ENCODE peak calls at places on chromosomes 16 and 17, in four cellular contexts. V is GM12878, E is HL-60, F is K562. R is an unnamed sample.

GRCh38 chr17:62720126-62720850 is 87.8 kb downstream of the MARCHF10 start:
- DNase-seq in F (peak; percentile 46), V (peak; percentile 33), E (no peak), R (no peak)

GRCh38 chr16:88468289-88469129 is 15.4 kb downstream of the ZFPM1 start:
- DNase-seq in E (no peak), F (peak; percentile 92), V (no peak), R (no peak)

GRCh38 chr17:7404737-7405412 is 978 bp upstream of the TMEM256 start:
- DNase-seq in F (no peak), V (no peak), E (no peak), R (no peak)

GRCh38 chr17:7393613-7394451 is 493 bp downstream of the PLSCR3 start:
- DNase-seq in F (peak; percentile 52), V (no peak), E (no peak), R (no peak)

GRCh38 chr17:18981642-18982424 is 22.7 kb downstream of the FAM83G start:
- DNase-seq in E (no peak), F (peak; percentile 75), V (no peak), R (no peak)

GRCh38 chr16:73142069-73142880 is 94.3 kb upstream of the ZFHX3 start:
- DNase-seq in F (no peak), E (no peak), V (no peak), R (no peak)

GRCh38 chr17:43823350-43824084 is 9.4 kb downstream of the MPP3 start:
- DNase-seq in V (no peak), E (no peak), F (no peak), R (no peak)

GRCh38 chr17:56771975-56772374 is 61.7 kb downstream of the C17orf67 start:
- DNase-seq in F (no peak), V (no peak), E (no peak), R (no peak)

GRCh38 chr17:39517224-39517623 is 55.9 kb downstream of the CDK12 start:
- DNase-seq in V (no peak), E (no peak), F (no peak), R (no peak)

GRCh38 chr16:85306793-85307551 is 194.7 kb upstream of the CIBAR2 start:
- DNase-seq in V (no peak), E (no peak), F (no peak), R (no peak)

GRCh38 chr17:67441052-67441738 is 64.1 kb downstream of the PITPNC1 start:
- DNase-seq in E (no peak), F (no peak), V (no peak), R (no peak)

GRCh38 chr17:68740555-68741447 is 139.6 kb upstream of the FAM20A start:
- DNase-seq in V (no peak), F (no peak), E (no peak), R (no peak)

GRCh38 chr17:59001158-59001814 is 105.4 kb downstream of the TRIM37 start:
- DNase-seq in E (peak; percentile 78), F (peak; percentile 40), V (peak; percentile 88), R (peak; percentile 39)

GRCh38 chr17:53630115-53630514 is 192.6 kb upstream of the KIF2B start:
- DNase-seq in V (no peak), E (no peak), F (no peak), R (no peak)

GRCh38 chr17:72470338-72471133 is 349.7 kb downstream of the SOX9 start:
- DNase-seq in F (no peak), E (no peak), V (no peak), R (no peak)

GRCh38 chr16:22977294-22977697 is 163.3 kb downstream of the HS3ST2 start:
- DNase-seq in E (no peak), V (no peak), F (peak; percentile 6), R (no peak)

GRCh38 chr17:39231587-39232551 is 6.1 kb upstream of the STAC2 start:
- DNase-seq in V (no peak), E (no peak), F (peak; percentile 66), R (peak; percentile 77)

GRCh38 chr17:71601894-71602504 is 518.8 kb upstream of the SOX9 start:
- DNase-seq in V (no peak), E (no peak), F (no peak), R (no peak)

DNA sequence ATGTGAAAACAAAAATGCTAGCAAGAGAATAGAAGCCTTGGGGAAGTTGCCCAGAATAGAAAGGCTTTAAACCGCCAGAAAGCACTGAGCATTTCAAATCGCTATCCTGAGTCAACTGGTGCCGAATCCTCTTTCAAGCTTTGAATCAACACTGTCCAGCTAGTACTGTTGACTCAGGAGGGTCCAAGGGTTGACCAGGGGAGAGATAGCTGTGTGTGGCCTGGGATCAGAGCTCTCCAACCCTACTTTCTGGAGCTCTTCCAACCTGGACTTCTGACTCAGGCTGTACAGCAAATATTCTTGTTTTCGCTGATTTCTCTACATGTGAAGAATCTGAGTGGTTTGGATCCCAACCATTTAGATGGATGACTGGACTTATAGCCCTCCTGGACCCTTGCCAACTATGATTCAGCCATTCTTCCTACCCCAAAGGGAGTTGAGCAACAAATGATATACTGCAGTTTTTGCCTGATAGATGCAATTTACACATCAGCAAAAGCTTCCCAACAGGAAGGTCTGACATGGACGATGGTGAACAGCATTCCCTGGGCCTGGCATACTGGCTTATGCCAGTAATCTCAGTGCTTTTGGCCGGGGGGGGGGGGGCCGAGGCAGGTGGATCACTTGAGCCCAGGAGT is 154.0 kb upstream of the SDK2 start:
- DNase-seq in E (no peak), V (no peak), F (peak; percentile 23), R (no peak)
- TF ChIP-seq SPI1 in E (no peak), V (no peak), F (no peak), R (no peak)

GRCh38 chr17:28346746-28347246 is 10.5 kb downstream of the POLDIP2 start:
- DNase-seq in F (peak; percentile 57), V (no peak), E (no peak), R (no peak)

GRCh38 chr17:28348979-28349378 is 8.3 kb downstream of the POLDIP2 start:
- DNase-seq in V (no peak), F (no peak), E (no peak), R (no peak)

GRCh38 chr17:28345420-28346198 is 10.0 kb downstream of the TNFAIP1 start:
- DNase-seq in E (no peak), F (no peak), V (no peak), R (no peak)

GRCh38 chr17:28346199-28346580 is 10.6 kb downstream of the TNFAIP1 start:
- DNase-seq in F (no peak), V (no peak), E (no peak), R (no peak)

GRCh38 chr17:28347261-28347891 is 10.0 kb downstream of the POLDIP2 start:
- DNase-seq in F (no peak), V (no peak), E (no peak), R (no peak)
- TF ChIP-seq POLR2AphosphoS5 in F (no peak), V (no peak), E (no peak), R (peak; percentile 35)

DNA sequence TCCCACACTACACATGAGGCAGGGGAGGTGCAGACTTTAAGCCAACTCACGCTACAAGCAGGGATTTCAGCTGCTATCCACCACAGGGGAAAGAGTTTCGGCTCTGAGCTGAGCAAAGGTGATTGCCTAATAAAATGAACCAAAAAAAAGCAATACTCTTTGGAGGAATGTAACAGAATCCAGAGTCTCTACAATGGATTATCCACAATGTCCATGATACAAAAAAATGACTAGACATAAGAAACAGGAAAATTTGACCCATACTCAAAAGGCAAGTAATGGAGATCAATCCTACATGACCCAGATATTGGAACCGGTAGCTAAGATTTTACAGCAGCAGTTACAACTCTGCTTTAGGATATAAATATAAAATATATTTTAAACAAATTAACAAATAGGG is 19.0 kb upstream of the TMEM204 start:
- DNase-seq in F (no peak), V (no peak), E (no peak), R (no peak)
- TF ChIP-seq SPI1 in F (no peak), V (no peak), E (no peak), R (no peak)

DNA sequence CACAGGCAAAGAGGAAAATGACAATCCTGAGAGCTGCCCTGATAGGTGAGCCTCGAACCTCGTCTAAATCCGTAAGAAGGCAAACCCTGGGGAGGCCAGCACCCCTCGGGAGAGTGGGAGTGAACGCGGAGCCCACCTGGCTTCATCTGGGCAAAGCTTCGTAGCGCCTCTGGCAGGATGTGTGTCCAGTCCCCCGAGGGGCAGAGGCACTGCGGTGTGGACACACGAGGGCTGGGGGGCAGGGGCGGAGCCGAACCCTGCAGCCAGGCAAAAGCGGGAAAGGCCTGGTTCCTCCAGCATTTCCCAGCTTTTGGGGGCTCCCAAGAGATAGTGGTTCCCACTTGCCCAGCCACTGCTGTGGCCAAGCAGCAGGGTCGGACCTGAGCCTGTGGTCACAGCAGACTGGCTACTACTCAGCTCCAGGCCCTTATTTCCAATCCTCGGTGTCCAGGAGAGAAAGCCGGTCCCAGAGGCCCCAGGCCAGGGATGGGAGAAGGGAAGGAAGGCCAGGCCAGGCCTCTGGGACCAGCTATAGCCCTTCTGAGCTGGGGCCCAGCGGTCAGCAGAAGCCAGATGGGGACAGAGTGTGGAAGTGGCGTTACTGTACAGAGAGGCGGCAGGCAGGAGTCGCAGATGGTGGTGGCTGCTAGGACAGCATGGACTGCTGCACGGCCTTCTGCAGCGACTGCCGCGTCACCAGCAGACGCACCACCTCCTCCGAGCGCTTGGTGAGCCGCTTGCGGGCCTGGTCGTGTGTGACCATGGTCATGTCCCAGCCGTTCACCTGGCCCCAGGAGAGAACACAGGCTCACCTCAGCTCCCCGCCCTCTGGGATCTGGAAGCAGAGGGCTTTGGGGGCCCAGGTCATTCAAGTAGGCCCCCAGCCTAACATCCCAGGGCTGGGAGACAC is 5.0 kb downstream of the TAX1BP3 start:
- DNase-seq in E (no peak), F (no peak), V (no peak), R (no peak)
- TF ChIP-seq POLR2AphosphoS5 in E (no peak), F (no peak), V (no peak), R (no peak)

R was measured in GM12891.